ENCODE peak calls at places on chromosomes 6 and 20, in five cellular contexts. C is uterus; G is activated T-cell treated with anti-CD3 and anti-CD28 coated beads, Interleukin-2, amount 50 U/mL, for 72 hours; Q is substantia nigra; O is glutamatergic neuron. S is an unnamed sample.

GRCh38 chr20:57710841-57711240 is 1.0 kb upstream of the PMEPA1 start:
- DNase-seq in G (no peak), O (no peak), C (no peak), Q (no peak), S (no peak)

GRCh38 chr6:31738048-31738979 is 1.5 kb upstream of the MSH5 start:
- DNase-seq in O (no peak), G (peak), C (peak), Q (no peak), S (peak)

GRCh38 chr20:59422911-59423520 is 122.6 kb downstream of the EDN3 start:
- DNase-seq in C (no peak), G (no peak), O (no peak), Q (no peak), S (no peak)

GRCh38 chr6:56356431-56356830 is 109.1 kb upstream of the COL21A1 start:
- DNase-seq in Q (no peak), O (no peak), C (no peak), G (no peak), S (no peak)

GRCh38 chr6:22184371-22184770 is 112.5 kb downstream of the PRL start:
- DNase-seq in C (no peak), G (no peak), Q (no peak), O (no peak), S (no peak)

GRCh38 chr6:162177733-162178132 is 549.8 kb downstream of the PRKN start:
- DNase-seq in O (no peak), C (no peak), Q (no peak), G (no peak), S (peak)

GRCh38 chr6:30682181-30683117 is 4.0 kb downstream of the PPP1R18 start:
- DNase-seq in Q (peak), G (peak), C (peak), O (no peak), S (no peak)

GRCh38 chr6:7644394-7644793 is 54.4 kb downstream of the SNRNP48 start:
- DNase-seq in C (no peak), Q (no peak), G (no peak), O (no peak), S (no peak)

GRCh38 chr6:35363293-35363750 is 21.0 kb downstream of the PPARD start:
- DNase-seq in C (no peak), G (no peak), O (peak), Q (no peak), S (no peak)

GRCh38 chr6:147384029-147384428 is 124.5 kb upstream of the SAMD5 start:
- DNase-seq in Q (no peak), G (no peak), O (no peak), C (no peak), S (no peak)

GRCh38 chr6:167831281-167831680 is 4.6 kb downstream of the AFDN start:
- DNase-seq in C (no peak), Q (no peak), G (no peak), O (no peak), S (no peak)

GRCh38 chr6:12324096-12324495 is 33.9 kb downstream of the EDN1 start:
- DNase-seq in O (no peak), Q (no peak), C (no peak), G (no peak), S (no peak)

GRCh38 chr6:145815351-145815772 is 767 bp upstream of the FBXO30 start:
- DNase-seq in C (peak), O (peak), Q (no peak), G (no peak), S (no peak)

GRCh38 chr20:60921021-60921622 is 330.9 kb upstream of the CDH4 start:
- DNase-seq in G (no peak), Q (no peak), O (no peak), C (no peak), S (no peak)

GRCh38 chr6:24796616-24797290 is 2.0 kb downstream of the ARMH2 start:
- DNase-seq in G (no peak), O (no peak), C (no peak), Q (no peak), S (no peak)

GRCh38 chr6:140636237-140636636 is 1261.8 kb upstream of the CITED2 start:
- DNase-seq in O (peak), C (no peak), G (no peak), Q (no peak), S (no peak)

GRCh38 chr6:42572523-42572922 is 8.7 kb downstream of the UBR2 start:
- DNase-seq in Q (no peak), C (no peak), O (no peak), G (no peak), S (no peak)

GRCh38 chr6:46134216-46134615 is 4.4 kb downstream of the ENPP4 start:
- DNase-seq in C (no peak), G (no peak), O (no peak), Q (no peak), S (no peak)

GRCh38 chr6:151209071-151209831 is 30.5 kb upstream of the AKAP12 start:
- DNase-seq in Q (no peak), G (no peak), O (peak), C (no peak), S (no peak)

GRCh38 chr6:160519603-160520042 is 144.5 kb downstream of the LPA start:
- DNase-seq in Q (no peak), C (no peak), G (no peak), O (no peak), S (no peak)

GRCh38 chr6:39808934-39809333 is 16.8 kb downstream of the DAAM2 start:
- DNase-seq in C (no peak), Q (no peak), G (no peak), O (no peak), S (no peak)

S was measured in C1 segment of cervical spinal cord.